ENCODE peak calls at places on chromosome 6, in nine cellular contexts. One of them, this sample, is unnamed.
A peak's percentile ranks its signal among the peaks of the same experiment; 100 is the strongest.

GRCh38 chr6:170294813-170295518 is 4.1 kb upstream of the DLL1 start:
- DNase-seq in iris pigment epithelial cell: no peak
- DNase-seq in activated naive CD8-positive, alpha-beta T cell treated with anti-CD3 and anti-CD28 coated beads for 36 hours: no peak
- DNase-seq in HuH-7.5: no peak
- DNase-seq in stimulated activated CD8-positive, alpha-beta memory T cell treated with anti-CD3 and anti-CD28 coated beads, Interleukin-4, amount 100 ng/mL, for 24 hours: no peak
- DNase-seq in lower lobe of right lung: no peak
- DNase-seq in glomerular endothelial cell: no peak
- DNase-seq in psoas muscle: no peak
- DNase-seq in erythroblast: no peak
- DNase-seq in this sample: no peak

GRCh38 chr6:51738614-51739013 is 348.8 kb downstream of the PKHD1 start:
- DNase-seq in activated naive CD8-positive, alpha-beta T cell treated with anti-CD3 and anti-CD28 coated beads for 36 hours: no peak
- DNase-seq in HuH-7.5: no peak
- DNase-seq in lower lobe of right lung: no peak
- DNase-seq in stimulated activated CD8-positive, alpha-beta memory T cell treated with anti-CD3 and anti-CD28 coated beads, Interleukin-4, amount 100 ng/mL, for 24 hours: no peak
- DNase-seq in erythroblast: no peak
- DNase-seq in iris pigment epithelial cell: no peak
- DNase-seq in glomerular endothelial cell: no peak
- DNase-seq in psoas muscle: no peak
- DNase-seq in this sample: no peak

GRCh38 chr6:3471711-3472110 is 14.9 kb upstream of the SLC22A23 start:
- DNase-seq in iris pigment epithelial cell: peak; percentile 50
- DNase-seq in lower lobe of right lung: no peak
- DNase-seq in stimulated activated CD8-positive, alpha-beta memory T cell treated with anti-CD3 and anti-CD28 coated beads, Interleukin-4, amount 100 ng/mL, for 24 hours: no peak
- DNase-seq in HuH-7.5: no peak
- DNase-seq in psoas muscle: no peak
- DNase-seq in glomerular endothelial cell: no peak
- DNase-seq in erythroblast: no peak
- DNase-seq in activated naive CD8-positive, alpha-beta T cell treated with anti-CD3 and anti-CD28 coated beads for 36 hours: no peak
- DNase-seq in this sample: no peak

GRCh38 chr6:133062702-133063319 is 178.3 kb upstream of the EYA4 start:
- DNase-seq in glomerular endothelial cell: no peak
- DNase-seq in erythroblast: no peak
- DNase-seq in lower lobe of right lung: no peak
- DNase-seq in stimulated activated CD8-positive, alpha-beta memory T cell treated with anti-CD3 and anti-CD28 coated beads, Interleukin-4, amount 100 ng/mL, for 24 hours: no peak
- DNase-seq in psoas muscle: no peak
- DNase-seq in activated naive CD8-positive, alpha-beta T cell treated with anti-CD3 and anti-CD28 coated beads for 36 hours: no peak
- DNase-seq in HuH-7.5: no peak
- DNase-seq in iris pigment epithelial cell: no peak
- DNase-seq in this sample: no peak

GRCh38 chr6:161641175-161641574 is 367.3 kb upstream of the AGPAT4 start:
- DNase-seq in iris pigment epithelial cell: no peak
- DNase-seq in erythroblast: no peak
- DNase-seq in stimulated activated CD8-positive, alpha-beta memory T cell treated with anti-CD3 and anti-CD28 coated beads, Interleukin-4, amount 100 ng/mL, for 24 hours: no peak
- DNase-seq in lower lobe of right lung: no peak
- DNase-seq in HuH-7.5: no peak
- DNase-seq in glomerular endothelial cell: no peak
- DNase-seq in psoas muscle: no peak
- DNase-seq in activated naive CD8-positive, alpha-beta T cell treated with anti-CD3 and anti-CD28 coated beads for 36 hours: no peak
- DNase-seq in this sample: no peak

GRCh38 chr6:158018370-158018771 is 36.7 kb downstream of the SYNJ2 start:
- DNase-seq in HuH-7.5: no peak
- DNase-seq in iris pigment epithelial cell: peak; percentile 18
- DNase-seq in activated naive CD8-positive, alpha-beta T cell treated with anti-CD3 and anti-CD28 coated beads for 36 hours: no peak
- DNase-seq in stimulated activated CD8-positive, alpha-beta memory T cell treated with anti-CD3 and anti-CD28 coated beads, Interleukin-4, amount 100 ng/mL, for 24 hours: no peak
- DNase-seq in lower lobe of right lung: no peak
- DNase-seq in psoas muscle: no peak
- DNase-seq in erythroblast: no peak
- DNase-seq in glomerular endothelial cell: no peak
- DNase-seq in this sample: no peak

GRCh38 chr6:56026461-56027180 is 151.2 kb upstream of the BMP5 start:
- DNase-seq in lower lobe of right lung: no peak
- DNase-seq in stimulated activated CD8-positive, alpha-beta memory T cell treated with anti-CD3 and anti-CD28 coated beads, Interleukin-4, amount 100 ng/mL, for 24 hours: no peak
- DNase-seq in erythroblast: no peak
- DNase-seq in activated naive CD8-positive, alpha-beta T cell treated with anti-CD3 and anti-CD28 coated beads for 36 hours: no peak
- DNase-seq in HuH-7.5: no peak
- DNase-seq in glomerular endothelial cell: no peak
- DNase-seq in psoas muscle: no peak
- DNase-seq in iris pigment epithelial cell: peak; percentile 49
- DNase-seq in this sample: no peak

GRCh38 chr6:128230267-128230989 is 290.0 kb downstream of the PTPRK start:
- DNase-seq in activated naive CD8-positive, alpha-beta T cell treated with anti-CD3 and anti-CD28 coated beads for 36 hours: no peak
- DNase-seq in HuH-7.5: no peak
- DNase-seq in glomerular endothelial cell: no peak
- DNase-seq in lower lobe of right lung: no peak
- DNase-seq in psoas muscle: no peak
- DNase-seq in erythroblast: no peak
- DNase-seq in iris pigment epithelial cell: no peak
- DNase-seq in stimulated activated CD8-positive, alpha-beta memory T cell treated with anti-CD3 and anti-CD28 coated beads, Interleukin-4, amount 100 ng/mL, for 24 hours: no peak
- DNase-seq in this sample: no peak

GRCh38 chr6:111591370-111591900 is 14.2 kb downstream of the TRAF3IP2 start:
- DNase-seq in lower lobe of right lung: peak; percentile 91
- DNase-seq in HuH-7.5: peak; percentile 50
- DNase-seq in erythroblast: no peak
- DNase-seq in glomerular endothelial cell: no peak
- DNase-seq in activated naive CD8-positive, alpha-beta T cell treated with anti-CD3 and anti-CD28 coated beads for 36 hours: no peak
- DNase-seq in iris pigment epithelial cell: peak; percentile 99
- DNase-seq in stimulated activated CD8-positive, alpha-beta memory T cell treated with anti-CD3 and anti-CD28 coated beads, Interleukin-4, amount 100 ng/mL, for 24 hours: no peak
- DNase-seq in psoas muscle: peak; percentile 96
- DNase-seq in this sample: no peak

GRCh38 chr6:47345761-47346160 is 36.1 kb upstream of the TNFRSF21 start:
- DNase-seq in glomerular endothelial cell: no peak
- DNase-seq in HuH-7.5: no peak
- DNase-seq in activated naive CD8-positive, alpha-beta T cell treated with anti-CD3 and anti-CD28 coated beads for 36 hours: no peak
- DNase-seq in erythroblast: no peak
- DNase-seq in iris pigment epithelial cell: no peak
- DNase-seq in stimulated activated CD8-positive, alpha-beta memory T cell treated with anti-CD3 and anti-CD28 coated beads, Interleukin-4, amount 100 ng/mL, for 24 hours: no peak
- DNase-seq in psoas muscle: no peak
- DNase-seq in lower lobe of right lung: no peak
- DNase-seq in this sample: no peak

GRCh38 chr6:129860901-129861665 is at the start of gene TMEM244:
- DNase-seq in erythroblast: no peak
- DNase-seq in iris pigment epithelial cell: peak; percentile 64
- DNase-seq in stimulated activated CD8-positive, alpha-beta memory T cell treated with anti-CD3 and anti-CD28 coated beads, Interleukin-4, amount 100 ng/mL, for 24 hours: no peak
- DNase-seq in glomerular endothelial cell: no peak
- DNase-seq in HuH-7.5: no peak
- DNase-seq in activated naive CD8-positive, alpha-beta T cell treated with anti-CD3 and anti-CD28 coated beads for 36 hours: no peak
- DNase-seq in lower lobe of right lung: no peak
- DNase-seq in psoas muscle: no peak
- DNase-seq in this sample: no peak

GRCh38 chr6:4322846-4323309 is 187.5 kb upstream of the ECI2 start:
- DNase-seq in stimulated activated CD8-positive, alpha-beta memory T cell treated with anti-CD3 and anti-CD28 coated beads, Interleukin-4, amount 100 ng/mL, for 24 hours: no peak
- DNase-seq in erythroblast: no peak
- DNase-seq in glomerular endothelial cell: no peak
- DNase-seq in HuH-7.5: no peak
- DNase-seq in lower lobe of right lung: no peak
- DNase-seq in psoas muscle: no peak
- DNase-seq in iris pigment epithelial cell: peak; percentile 36
- DNase-seq in activated naive CD8-positive, alpha-beta T cell treated with anti-CD3 and anti-CD28 coated beads for 36 hours: no peak
- DNase-seq in this sample: no peak

GRCh38 chr6:8059129-8059528 is 5.1 kb downstream of the BLOC1S5 start:
- DNase-seq in iris pigment epithelial cell: peak; percentile 60
- DNase-seq in psoas muscle: no peak
- DNase-seq in activated naive CD8-positive, alpha-beta T cell treated with anti-CD3 and anti-CD28 coated beads for 36 hours: no peak
- DNase-seq in lower lobe of right lung: no peak
- DNase-seq in erythroblast: peak; percentile 33
- DNase-seq in stimulated activated CD8-positive, alpha-beta memory T cell treated with anti-CD3 and anti-CD28 coated beads, Interleukin-4, amount 100 ng/mL, for 24 hours: no peak
- DNase-seq in HuH-7.5: no peak
- DNase-seq in glomerular endothelial cell: no peak
- DNase-seq in this sample: no peak

GRCh38 chr6:152428126-152428525 is 209.0 kb downstream of the SYNE1 start:
- DNase-seq in activated naive CD8-positive, alpha-beta T cell treated with anti-CD3 and anti-CD28 coated beads for 36 hours: no peak
- DNase-seq in HuH-7.5: no peak
- DNase-seq in lower lobe of right lung: no peak
- DNase-seq in psoas muscle: no peak
- DNase-seq in iris pigment epithelial cell: peak; percentile 39
- DNase-seq in stimulated activated CD8-positive, alpha-beta memory T cell treated with anti-CD3 and anti-CD28 coated beads, Interleukin-4, amount 100 ng/mL, for 24 hours: no peak
- DNase-seq in glomerular endothelial cell: no peak
- DNase-seq in erythroblast: no peak
- DNase-seq in this sample: no peak

GRCh38 chr6:115675443-115675842 is 385.2 kb downstream of the FRK start:
- DNase-seq in HuH-7.5: no peak
- DNase-seq in stimulated activated CD8-positive, alpha-beta memory T cell treated with anti-CD3 and anti-CD28 coated beads, Interleukin-4, amount 100 ng/mL, for 24 hours: no peak
- DNase-seq in glomerular endothelial cell: no peak
- DNase-seq in activated naive CD8-positive, alpha-beta T cell treated with anti-CD3 and anti-CD28 coated beads for 36 hours: no peak
- DNase-seq in lower lobe of right lung: no peak
- DNase-seq in psoas muscle: no peak
- DNase-seq in iris pigment epithelial cell: no peak
- DNase-seq in erythroblast: peak; percentile 79
- DNase-seq in this sample: no peak

GRCh38 chr6:106381871-106382270 is 21.4 kb downstream of the CRYBG1 start:
- DNase-seq in glomerular endothelial cell: no peak
- DNase-seq in HuH-7.5: no peak
- DNase-seq in lower lobe of right lung: no peak
- DNase-seq in stimulated activated CD8-positive, alpha-beta memory T cell treated with anti-CD3 and anti-CD28 coated beads, Interleukin-4, amount 100 ng/mL, for 24 hours: no peak
- DNase-seq in iris pigment epithelial cell: no peak
- DNase-seq in activated naive CD8-positive, alpha-beta T cell treated with anti-CD3 and anti-CD28 coated beads for 36 hours: no peak
- DNase-seq in erythroblast: no peak
- DNase-seq in psoas muscle: no peak
- DNase-seq in this sample: no peak

GRCh38 chr6:43742285-43742684 is 27.7 kb upstream of the VEGFA start:
- DNase-seq in iris pigment epithelial cell: no peak
- DNase-seq in psoas muscle: no peak
- DNase-seq in activated naive CD8-positive, alpha-beta T cell treated with anti-CD3 and anti-CD28 coated beads for 36 hours: no peak
- DNase-seq in HuH-7.5: no peak
- DNase-seq in lower lobe of right lung: no peak
- DNase-seq in stimulated activated CD8-positive, alpha-beta memory T cell treated with anti-CD3 and anti-CD28 coated beads, Interleukin-4, amount 100 ng/mL, for 24 hours: no peak
- DNase-seq in erythroblast: no peak
- DNase-seq in glomerular endothelial cell: no peak
- DNase-seq in this sample: no peak

GRCh38 chr6:43368517-43369160 is 808 bp downstream of the ZNF318 start:
- DNase-seq in glomerular endothelial cell: no peak
- DNase-seq in iris pigment epithelial cell: peak; percentile 49
- DNase-seq in HuH-7.5: peak; percentile 60
- DNase-seq in activated naive CD8-positive, alpha-beta T cell treated with anti-CD3 and anti-CD28 coated beads for 36 hours: peak; percentile 10
- DNase-seq in lower lobe of right lung: peak; percentile 61
- DNase-seq in stimulated activated CD8-positive, alpha-beta memory T cell treated with anti-CD3 and anti-CD28 coated beads, Interleukin-4, amount 100 ng/mL, for 24 hours: no peak
- DNase-seq in psoas muscle: peak; percentile 56
- DNase-seq in erythroblast: peak; percentile 42
- DNase-seq in this sample: no peak

GRCh38 chr6:30542404-30542725 is 13.9 kb downstream of the GNL1 start:
- DNase-seq in HuH-7.5: no peak
- DNase-seq in activated naive CD8-positive, alpha-beta T cell treated with anti-CD3 and anti-CD28 coated beads for 36 hours: no peak
- DNase-seq in lower lobe of right lung: no peak
- DNase-seq in psoas muscle: no peak
- DNase-seq in iris pigment epithelial cell: no peak
- DNase-seq in erythroblast: no peak
- DNase-seq in stimulated activated CD8-positive, alpha-beta memory T cell treated with anti-CD3 and anti-CD28 coated beads, Interleukin-4, amount 100 ng/mL, for 24 hours: no peak
- DNase-seq in glomerular endothelial cell: no peak
- DNase-seq in this sample: no peak

GRCh38 chr6:58419321-58419720 is 1101.9 kb downstream of the PRIM2 start:
- DNase-seq in activated naive CD8-positive, alpha-beta T cell treated with anti-CD3 and anti-CD28 coated beads for 36 hours: no peak
- DNase-seq in iris pigment epithelial cell: no peak
- DNase-seq in psoas muscle: no peak
- DNase-seq in lower lobe of right lung: no peak
- DNase-seq in stimulated activated CD8-positive, alpha-beta memory T cell treated with anti-CD3 and anti-CD28 coated beads, Interleukin-4, amount 100 ng/mL, for 24 hours: no peak
- DNase-seq in HuH-7.5: no peak
- DNase-seq in erythroblast: no peak
- DNase-seq in glomerular endothelial cell: no peak
- DNase-seq in this sample: no peak

GRCh38 chr6:140571139-140571538 is 1196.7 kb upstream of the CITED2 start:
- DNase-seq in glomerular endothelial cell: no peak
- DNase-seq in stimulated activated CD8-positive, alpha-beta memory T cell treated with anti-CD3 and anti-CD28 coated beads, Interleukin-4, amount 100 ng/mL, for 24 hours: no peak
- DNase-seq in HuH-7.5: no peak
- DNase-seq in lower lobe of right lung: no peak
- DNase-seq in psoas muscle: no peak
- DNase-seq in activated naive CD8-positive, alpha-beta T cell treated with anti-CD3 and anti-CD28 coated beads for 36 hours: no peak
- DNase-seq in erythroblast: no peak
- DNase-seq in iris pigment epithelial cell: no peak
- DNase-seq in this sample: no peak

GRCh38 chr6:97394160-97394748 is 111.2 kb upstream of the MMS22L start:
- DNase-seq in iris pigment epithelial cell: peak; percentile 50
- DNase-seq in activated naive CD8-positive, alpha-beta T cell treated with anti-CD3 and anti-CD28 coated beads for 36 hours: peak; percentile 25
- DNase-seq in erythroblast: peak; percentile 70
- DNase-seq in glomerular endothelial cell: peak; percentile 50
- DNase-seq in stimulated activated CD8-positive, alpha-beta memory T cell treated with anti-CD3 and anti-CD28 coated beads, Interleukin-4, amount 100 ng/mL, for 24 hours: no peak
- DNase-seq in psoas muscle: no peak
- DNase-seq in lower lobe of right lung: no peak
- DNase-seq in HuH-7.5: peak; percentile 19
- DNase-seq in this sample: peak; percentile 65

GRCh38 chr6:54327631-54328030 is 19.4 kb downstream of the TINAG start:
- DNase-seq in activated naive CD8-positive, alpha-beta T cell treated with anti-CD3 and anti-CD28 coated beads for 36 hours: no peak
- DNase-seq in HuH-7.5: no peak
- DNase-seq in psoas muscle: no peak
- DNase-seq in iris pigment epithelial cell: no peak
- DNase-seq in glomerular endothelial cell: no peak
- DNase-seq in lower lobe of right lung: no peak
- DNase-seq in erythroblast: no peak
- DNase-seq in stimulated activated CD8-positive, alpha-beta memory T cell treated with anti-CD3 and anti-CD28 coated beads, Interleukin-4, amount 100 ng/mL, for 24 hours: no peak
- DNase-seq in this sample: no peak

GRCh38 chr6:158667360-158667981 is 17.6 kb downstream of the SYTL3 start:
- DNase-seq in glomerular endothelial cell: no peak
- DNase-seq in stimulated activated CD8-positive, alpha-beta memory T cell treated with anti-CD3 and anti-CD28 coated beads, Interleukin-4, amount 100 ng/mL, for 24 hours: no peak
- DNase-seq in lower lobe of right lung: no peak
- DNase-seq in iris pigment epithelial cell: no peak
- DNase-seq in HuH-7.5: no peak
- DNase-seq in psoas muscle: no peak
- DNase-seq in activated naive CD8-positive, alpha-beta T cell treated with anti-CD3 and anti-CD28 coated beads for 36 hours: no peak
- DNase-seq in erythroblast: no peak
- DNase-seq in this sample: no peak

GRCh38 chr6:170127151-170127550 is 163.7 kb downstream of the DLL1 start:
- DNase-seq in psoas muscle: no peak
- DNase-seq in glomerular endothelial cell: no peak
- DNase-seq in stimulated activated CD8-positive, alpha-beta memory T cell treated with anti-CD3 and anti-CD28 coated beads, Interleukin-4, amount 100 ng/mL, for 24 hours: no peak
- DNase-seq in activated naive CD8-positive, alpha-beta T cell treated with anti-CD3 and anti-CD28 coated beads for 36 hours: no peak
- DNase-seq in erythroblast: no peak
- DNase-seq in lower lobe of right lung: no peak
- DNase-seq in iris pigment epithelial cell: no peak
- DNase-seq in HuH-7.5: no peak
- DNase-seq in this sample: no peak

GRCh38 chr6:46504242-46504641 is 13.0 kb upstream of the RCAN2 start:
- DNase-seq in lower lobe of right lung: no peak
- DNase-seq in iris pigment epithelial cell: no peak
- DNase-seq in HuH-7.5: no peak
- DNase-seq in glomerular endothelial cell: no peak
- DNase-seq in stimulated activated CD8-positive, alpha-beta memory T cell treated with anti-CD3 and anti-CD28 coated beads, Interleukin-4, amount 100 ng/mL, for 24 hours: no peak
- DNase-seq in psoas muscle: no peak
- DNase-seq in erythroblast: no peak
- DNase-seq in activated naive CD8-positive, alpha-beta T cell treated with anti-CD3 and anti-CD28 coated beads for 36 hours: no peak
- DNase-seq in this sample: no peak

GRCh38 chr6:33875696-33876095 is 71.9 kb upstream of the MLN start:
- DNase-seq in stimulated activated CD8-positive, alpha-beta memory T cell treated with anti-CD3 and anti-CD28 coated beads, Interleukin-4, amount 100 ng/mL, for 24 hours: no peak
- DNase-seq in lower lobe of right lung: no peak
- DNase-seq in glomerular endothelial cell: no peak
- DNase-seq in psoas muscle: no peak
- DNase-seq in iris pigment epithelial cell: no peak
- DNase-seq in activated naive CD8-positive, alpha-beta T cell treated with anti-CD3 and anti-CD28 coated beads for 36 hours: no peak
- DNase-seq in HuH-7.5: no peak
- DNase-seq in erythroblast: peak; percentile 9
- DNase-seq in this sample: no peak

GRCh38 chr6:41966214-41966920 is 24.8 kb upstream of the CCND3 start:
- DNase-seq in iris pigment epithelial cell: peak; percentile 14
- DNase-seq in HuH-7.5: no peak
- DNase-seq in psoas muscle: no peak
- DNase-seq in stimulated activated CD8-positive, alpha-beta memory T cell treated with anti-CD3 and anti-CD28 coated beads, Interleukin-4, amount 100 ng/mL, for 24 hours: no peak
- DNase-seq in erythroblast: no peak
- DNase-seq in lower lobe of right lung: no peak
- DNase-seq in glomerular endothelial cell: no peak
- DNase-seq in activated naive CD8-positive, alpha-beta T cell treated with anti-CD3 and anti-CD28 coated beads for 36 hours: no peak
- DNase-seq in this sample: no peak

GRCh38 chr6:16163066-16163465 is 34.2 kb downstream of the MYLIP start:
- DNase-seq in activated naive CD8-positive, alpha-beta T cell treated with anti-CD3 and anti-CD28 coated beads for 36 hours: no peak
- DNase-seq in psoas muscle: no peak
- DNase-seq in erythroblast: no peak
- DNase-seq in HuH-7.5: no peak
- DNase-seq in stimulated activated CD8-positive, alpha-beta memory T cell treated with anti-CD3 and anti-CD28 coated beads, Interleukin-4, amount 100 ng/mL, for 24 hours: no peak
- DNase-seq in glomerular endothelial cell: no peak
- DNase-seq in lower lobe of right lung: no peak
- DNase-seq in iris pigment epithelial cell: no peak
- DNase-seq in this sample: no peak

This sample was measured in stimulated activated effector memory CD8-positive, alpha-beta T cell treated with anti-CD3 and anti-CD28 coated beads, Interleukin-12 subunit alpha, Interleukin-12 subunit beta, amount 100 ng/mL, for 72 hours.